ENCODE peak calls at places on chromosomes 4 and X, in seven cellular contexts. E, S, Q, Y, C, K and N are unnamed samples.
A peak's percentile ranks its signal among the peaks of the same experiment; 100 is the strongest.

GRCh38 chrX:54715621-54716020 is 82.4 kb downstream of the ITIH6 start:
- DNase-seq in E (peak; percentile 38), S (no peak), Q (no peak), Y (no peak), C (no peak), K (no peak), N (no peak)

GRCh38 chrX:13180807-13181206 is 136.4 kb upstream of the FAM9C start:
- DNase-seq in E (peak; percentile 89), S (no peak), Q (no peak), Y (no peak), C (no peak), K (no peak), N (peak; percentile 88)

GRCh38 chr4:11469900-11470708 is 41.4 kb upstream of the HS3ST1 start:
- DNase-seq in E (peak; percentile 77), S (no peak), Q (no peak), Y (no peak), C (no peak), K (no peak), N (no peak)

GRCh38 chr4:98816816-98817215 is 112.1 kb downstream of the EIF4E start:
- DNase-seq in E (no peak), S (no peak), Q (no peak), Y (no peak), C (no peak), K (no peak), N (no peak)

GRCh38 chr4:125390126-125390525 is 75.4 kb downstream of the FAT4 start:
- DNase-seq in E (peak; percentile 64), S (no peak), Q (no peak), Y (no peak), C (peak; percentile 38), K (no peak), N (peak; percentile 63)

GRCh38 chr4:5192271-5192670 is 141.0 kb downstream of the STK32B start:
- DNase-seq in E (peak; percentile 5), S (no peak), Q (no peak), Y (no peak), C (no peak), K (no peak), N (no peak)

GRCh38 chr4:3484057-3484973 is 21.2 kb downstream of the DOK7 start:
- DNase-seq in E (peak; percentile 87), S (no peak), Q (no peak), Y (peak; percentile 23), C (no peak), K (peak; percentile 83), N (peak; percentile 82)

GRCh38 chr4:55069248-55069647 is 56.1 kb downstream of the KDR start:
- DNase-seq in E (no peak), S (no peak), Q (peak; percentile 43), Y (no peak), C (no peak), K (peak; percentile 18), N (no peak)

GRCh38 chr4:7412586-7412975 is 22.1 kb downstream of the PSAPL1 start:
- DNase-seq in E (no peak), S (peak; percentile 71), Q (no peak), Y (no peak), C (no peak), K (peak; percentile 2), N (no peak)

GRCh38 chr4:182578402-182578801 is 335.2 kb downstream of the TENM3 start:
- DNase-seq in E (peak; percentile 84), S (no peak), Q (no peak), Y (no peak), C (peak; percentile 41), K (no peak), N (peak; percentile 55)

GRCh38 chrX:69154051-69154450 is 11.2 kb downstream of the PJA1 start:
- DNase-seq in E (no peak), S (peak; percentile 51), Q (no peak), Y (no peak), C (no peak), K (no peak), N (no peak)

GRCh38 chr4:16757080-16757521 is 141.3 kb downstream of the LDB2 start:
- DNase-seq in E (no peak), S (no peak), Q (no peak), Y (no peak), C (no peak), K (no peak), N (no peak)

GRCh38 chr4:14054391-14054790 is 426.9 kb upstream of the BOD1L1 start:
- DNase-seq in E (no peak), S (no peak), Q (no peak), Y (no peak), C (no peak), K (no peak), N (no peak)

GRCh38 chr4:25076625-25077413 is 46.1 kb upstream of the LGI2 start:
- DNase-seq in E (no peak), S (no peak), Q (no peak), Y (no peak), C (no peak), K (no peak), N (no peak)

GRCh38 chrX:145751943-145752342 is 65.7 kb upstream of the SLITRK2 start:
- DNase-seq in E (no peak), S (no peak), Q (no peak), Y (no peak), C (no peak), K (no peak), N (peak; percentile 81)

GRCh38 chrX:131330735-131331134 is 41.6 kb upstream of the IGSF1 start:
- DNase-seq in E (no peak), S (no peak), Q (no peak), Y (no peak), C (no peak), K (no peak), N (no peak)

GRCh38 chr4:107913283-107913899 is 18.0 kb upstream of the CYP2U1 start:
- DNase-seq in E (peak; percentile 62), S (no peak), Q (no peak), Y (peak; percentile 12), C (peak; percentile 65), K (no peak), N (peak; percentile 79)

GRCh38 chrX:68261060-68261672 is 172.1 kb downstream of the OPHN1 start:
- DNase-seq in E (peak; percentile 19), S (no peak), Q (no peak), Y (no peak), C (peak; percentile 3), K (no peak), N (peak; percentile 39)

GRCh38 chrX:54495814-54496516 is at the start of gene FGD1:
- DNase-seq in E (peak; percentile 37), S (peak; percentile 90), Q (peak; percentile 65), Y (peak; percentile 82), C (no peak), K (peak; percentile 77), N (peak; percentile 58)

GRCh38 chrX:63810746-63811145 is 25.7 kb upstream of the ARHGEF9 start:
- DNase-seq in E (no peak), S (no peak), Q (no peak), Y (no peak), C (no peak), K (no peak), N (no peak)

GRCh38 chr4:127734976-127735375 is 4.8 kb downstream of the SLC25A31 start:
- DNase-seq in E (no peak), S (no peak), Q (no peak), Y (no peak), C (no peak), K (no peak), N (no peak)

GRCh38 chr4:78613522-78614311 is 62.1 kb downstream of the ANXA3 start:
- DNase-seq in E (no peak), S (no peak), Q (no peak), Y (no peak), C (no peak), K (no peak), N (no peak)

DNA sequence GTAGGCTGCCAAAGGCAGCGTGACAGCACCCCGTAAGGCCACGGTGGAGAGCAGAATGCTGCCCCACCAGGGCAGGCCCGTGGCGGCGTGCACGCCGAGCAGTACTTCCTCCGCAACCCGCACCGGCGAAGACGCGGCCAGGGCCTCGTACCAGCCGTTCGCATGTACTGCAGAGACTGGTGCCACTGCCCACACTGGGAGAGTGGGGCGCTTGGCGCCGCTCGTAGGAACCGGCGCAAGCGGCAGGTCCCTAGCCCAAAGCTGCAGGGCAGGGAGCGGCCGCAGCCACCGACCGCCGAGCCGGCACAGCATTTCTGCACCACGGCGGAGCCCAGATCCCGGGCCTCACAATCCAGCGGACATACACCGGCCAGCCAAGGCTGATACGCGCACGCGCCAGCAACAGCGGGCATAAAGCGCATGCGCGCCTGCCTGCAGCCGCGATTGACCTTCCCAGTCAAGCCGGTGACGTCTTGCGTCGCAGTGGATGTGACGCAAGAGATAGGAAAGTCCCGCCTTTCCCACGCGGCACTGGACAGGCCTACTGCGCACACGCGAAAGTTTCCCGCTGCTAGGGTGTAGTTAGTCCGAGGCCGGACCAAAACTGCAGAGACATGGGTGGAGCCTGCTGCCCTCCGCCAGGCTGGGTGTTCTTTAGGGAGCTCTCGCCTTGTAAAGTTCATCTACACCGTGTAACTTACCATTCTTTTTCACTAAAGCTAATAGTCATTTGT is at the start of gene COX18:
- DNase-seq in E (peak; percentile 97), S (peak; percentile 99), Q (peak; percentile 99), Y (peak; percentile 72), C (peak; percentile 96), K (peak; percentile 98), N (peak; percentile 98)
- TF ChIP-seq CTCF in E (no peak), S (no peak), Q (peak; percentile 27), Y (no peak), C (no peak), K (no peak), N (no peak)

GRCh38 chrX:133177202-133177601 is 41.0 kb downstream of the TFDP3 start:
- DNase-seq in E (no peak), S (no peak), Q (no peak), Y (no peak), C (no peak), K (no peak), N (no peak)

DNA sequence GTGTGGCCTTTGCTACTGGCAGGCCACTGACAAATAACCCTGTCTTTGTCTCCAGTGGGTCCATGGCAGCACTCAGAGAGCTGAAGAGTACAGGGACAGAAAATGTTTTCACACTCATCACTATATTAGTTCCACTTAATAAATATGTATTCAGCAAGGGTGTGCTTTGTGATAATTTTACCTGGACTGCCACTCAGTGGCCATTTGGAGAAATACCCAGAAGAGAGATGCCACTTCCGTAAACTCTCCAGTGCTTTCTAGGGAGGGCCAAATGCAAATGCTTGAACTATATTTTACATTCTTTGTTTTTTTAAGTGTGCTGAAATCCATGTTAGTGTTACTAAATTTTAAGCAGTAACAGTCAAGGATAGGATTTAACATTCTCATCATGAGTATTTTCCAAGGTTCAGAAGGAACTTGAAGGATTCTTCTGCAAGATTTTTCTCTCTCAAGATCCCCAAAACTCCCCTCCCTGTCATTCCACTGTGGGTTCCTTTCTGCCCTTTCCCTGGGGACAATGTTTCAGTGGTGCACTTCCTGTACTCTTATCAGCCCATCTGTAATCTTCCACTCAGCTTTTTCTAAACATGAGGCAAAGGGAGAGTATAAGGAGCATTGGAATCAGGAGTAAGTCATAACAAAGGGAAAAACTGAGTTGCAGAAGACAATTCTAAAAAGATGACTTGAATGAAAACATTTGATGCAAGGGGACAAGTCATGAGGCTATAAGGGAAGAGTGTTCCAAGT is 46.0 kb downstream of the TFDP3 start:
- DNase-seq in E (peak; percentile 20), S (no peak), Q (no peak), Y (peak; percentile 1), C (no peak), K (no peak), N (peak; percentile 56)
- TF ChIP-seq CTCF in E (peak; percentile 63), S (peak; percentile 73), Q (no peak), Y (peak; percentile 47), C (peak; percentile 44), K (peak; percentile 41), N (peak; percentile 71)

GRCh38 chr4:53012738-53013137 is 150.6 kb downstream of the RASL11B start:
- DNase-seq in E (no peak), S (no peak), Q (no peak), Y (no peak), C (no peak), K (no peak), N (no peak)
- TF ChIP-seq CTCF in E (no peak), S (no peak), Q (no peak), Y (no peak), C (no peak), K (no peak), N (no peak)

GRCh38 chrX:153927936-153928760 is 2.1 kb upstream of the ARHGAP4 start:
- DNase-seq in E (peak; percentile 99), S (peak; percentile 98), Q (peak; percentile 97), Y (peak; percentile 98), C (peak; percentile 94), K (peak; percentile 94), N (peak; percentile 95)
- TF ChIP-seq CTCF in E (no peak), S (no peak), Q (no peak), Y (peak; percentile 26), C (peak; percentile 6), K (peak; percentile 17), N (peak; percentile 10)